ENCODE peak calls at places on chromosome 14, in five cellular contexts. W is esophagus squamous epithelium; X is CD8-positive, alpha-beta T cell; B is thyroid gland; Q is HCT116. A is an unnamed sample.

GRCh38 chr14:65658202-65658601 is 245.7 kb downstream of the FUT8 start:
- DNase-seq in W (no peak), X (no peak), Q (no peak), B (no peak), A (no peak)

GRCh38 chr14:69101331-69101826 is 51.5 kb downstream of the DCAF5 start:
- DNase-seq in W (no peak), B (no peak), Q (peak; percentile 21), X (no peak), A (no peak)

GRCh38 chr14:71591929-71592328 is 340.3 kb upstream of the RGS6 start:
- DNase-seq in Q (peak; percentile 16), X (no peak), B (no peak), W (no peak), A (no peak)

GRCh38 chr14:94180655-94181271 is 6.6 kb downstream of the PPP4R4 start:
- DNase-seq in X (no peak), W (no peak), Q (peak; percentile 35), B (no peak), A (no peak)

GRCh38 chr14:39219075-39219499 is 14.6 kb upstream of the MIA2 start:
- DNase-seq in B (no peak), W (no peak), Q (peak; percentile 32), X (no peak), A (no peak)

GRCh38 chr14:68978550-68978911 is 571 bp downstream of the ACTN1 start:
- DNase-seq in X (peak; percentile 37), W (no peak), Q (no peak), B (peak; percentile 75), A (peak; percentile 79)

GRCh38 chr14:67738740-67739504 is 37.2 kb downstream of the RDH12 start:
- DNase-seq in Q (peak; percentile 19), X (no peak), B (peak; percentile 13), W (no peak), A (peak; percentile 78)

GRCh38 chr14:72651715-72652114 is 242.2 kb downstream of the DPF3 start:
- DNase-seq in Q (no peak), W (no peak), X (no peak), B (no peak), A (no peak)

GRCh38 chr14:65281991-65282908 is 130.3 kb upstream of the FUT8 start:
- DNase-seq in W (no peak), X (no peak), B (no peak), Q (no peak), A (no peak)

GRCh38 chr14:103527408-103528157 is 1.4 kb upstream of the TRMT61A start:
- DNase-seq in W (no peak), X (no peak), Q (no peak), B (no peak), A (no peak)

GRCh38 chr14:36654185-36655053 is 7.2 kb upstream of the PAX9 start:
- DNase-seq in W (no peak), X (no peak), Q (no peak), B (no peak), A (no peak)

GRCh38 chr14:69873877-69874780 is 5.1 kb upstream of the SMOC1 start:
- DNase-seq in X (no peak), B (no peak), Q (no peak), W (no peak), A (no peak)

GRCh38 chr14:77707724-77708408 is at the start of the genes ALKBH1 and SLIRP:
- DNase-seq in Q (peak; percentile 59), W (peak; percentile 25), B (peak; percentile 89), X (peak; percentile 80), A (peak; percentile 84)

GRCh38 chr14:81268016-81268416 is 47.3 kb upstream of the GTF2A1 start:
- DNase-seq in W (no peak), Q (no peak), B (no peak), X (no peak), A (no peak)

GRCh38 chr14:59208224-59208814 is 19.9 kb downstream of the DAAM1 start:
- DNase-seq in Q (no peak), X (no peak), W (no peak), B (no peak), A (no peak)

GRCh38 chr14:86858043-86858442 is 1134.9 kb downstream of the GALC start:
- DNase-seq in Q (no peak), X (no peak), W (no peak), B (no peak), A (no peak)

GRCh38 chr14:60905930-60906329 is 74.9 kb downstream of the TRMT5 start:
- DNase-seq in Q (no peak), X (no peak), B (no peak), W (no peak), A (no peak)

GRCh38 chr14:51630987-51631386 is 20.7 kb upstream of the FRMD6 start:
- DNase-seq in B (no peak), W (no peak), Q (no peak), X (no peak), A (no peak)

GRCh38 chr14:61280526-61281185 is 482 bp downstream of the TMEM30B start:
- DNase-seq in X (peak; percentile 74), W (no peak), Q (no peak), B (peak; percentile 73), A (peak; percentile 79)

GRCh38 chr14:104140463-104141331 is 2.3 kb downstream of the KIF26A start:
- DNase-seq in W (no peak), X (no peak), B (peak; percentile 0), Q (no peak), A (no peak)

GRCh38 chr14:58638231-58639205 is 756 bp downstream of the DACT1 start:
- DNase-seq in W (no peak), Q (no peak), B (peak; percentile 47), X (no peak), A (peak; percentile 18)

GRCh38 chr14:92266216-92266615 is 56.7 kb upstream of the SLC24A4 start:
- DNase-seq in W (no peak), B (no peak), Q (no peak), X (no peak), A (no peak)

GRCh38 chr14:105050551-105050897 is 14.7 kb downstream of the GPR132 start:
- DNase-seq in Q (peak; percentile 16), W (no peak), X (no peak), B (peak; percentile 93), A (peak; percentile 72)

GRCh38 chr14:60250318-60251035 is 1.5 kb downstream of the PPM1A start:
- DNase-seq in X (no peak), Q (peak; percentile 6), B (peak; percentile 49), W (no peak), A (peak; percentile 22)

GRCh38 chr14:35883677-35884293 is 57.6 kb downstream of the BRMS1L start:
- DNase-seq in W (no peak), X (no peak), Q (no peak), B (peak; percentile 69), A (peak; percentile 54)

GRCh38 chr14:31320216-31320615 is 100.1 kb downstream of the HEATR5A start:
- DNase-seq in B (peak; percentile 76), Q (no peak), X (no peak), W (no peak), A (no peak)
- H3K27ac ChIP-seq in B (peak overlapping the region; percentile 77), Q (no peak overlapping the region), X (no peak overlapping the region), W (no peak overlapping the region), A (no peak overlapping the region)

DNA sequence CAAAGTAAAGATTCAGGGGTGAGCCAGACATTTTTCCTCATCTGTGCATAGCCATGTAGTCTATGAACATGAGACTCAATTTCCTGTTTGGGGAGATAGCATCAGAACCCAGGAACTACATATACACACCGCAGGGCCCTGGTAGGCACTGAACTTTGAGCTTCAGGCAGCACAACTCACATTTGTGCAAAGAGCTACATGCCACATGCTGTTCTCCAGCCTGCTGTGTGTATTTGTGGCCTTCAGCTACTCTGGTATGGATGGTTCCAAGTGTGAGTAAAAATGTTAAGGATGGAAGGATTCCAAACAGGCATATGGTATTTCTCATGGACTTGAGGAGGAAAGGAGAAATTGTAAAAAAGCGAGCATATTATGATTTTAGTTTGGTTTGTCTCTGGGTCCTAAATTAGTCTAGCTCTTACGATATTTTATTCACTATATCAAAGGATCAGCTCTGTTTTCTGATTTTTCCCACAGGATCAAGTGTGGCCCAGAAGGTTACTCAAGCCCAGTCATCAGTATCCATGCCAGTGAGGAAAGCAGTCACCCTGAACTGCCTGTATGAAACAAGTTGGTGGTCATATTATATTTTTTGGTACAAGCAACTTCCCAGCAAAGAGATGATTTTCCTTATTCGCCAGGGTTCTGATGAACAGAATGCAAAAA is 422.4 kb upstream of the OR4E1 start:
- DNase-seq in Q (no peak), W (no peak), X (no peak), B (no peak), A (no peak)
- H3K27ac ChIP-seq in Q (no peak overlapping the region), W (peak overlapping the region; percentile 78), X (no peak overlapping the region), B (no peak overlapping the region), A (no peak overlapping the region)

GRCh38 chr14:21063479-21063878 is 5.9 kb downstream of the RNASE8 start:
- DNase-seq in W (no peak), X (no peak), B (peak; percentile 80), Q (no peak), A (no peak)
- H3K27ac ChIP-seq in W (no peak overlapping the region), X (no peak overlapping the region), B (peak overlapping the region; percentile 24), Q (no peak overlapping the region), A (no peak overlapping the region)

DNA sequence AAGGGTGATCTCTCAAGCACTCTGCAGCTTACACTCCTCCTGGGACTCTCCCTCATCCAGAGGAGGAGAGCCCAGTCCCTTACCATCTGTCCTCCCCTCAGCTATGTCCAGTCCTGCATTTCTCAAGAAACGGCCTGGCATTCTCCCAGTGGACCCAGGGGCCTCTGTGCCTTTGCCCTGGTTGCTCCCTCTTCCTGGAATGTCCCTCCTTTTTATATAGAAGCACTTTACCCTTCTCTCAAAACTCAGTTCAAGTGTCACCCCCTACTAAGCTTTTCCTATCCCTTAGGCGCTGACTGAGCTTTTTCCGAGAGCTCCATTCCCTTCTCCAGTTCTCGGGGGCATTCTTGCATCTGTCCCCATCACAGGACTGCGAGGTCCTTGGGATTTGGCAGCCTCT is 8.9 kb upstream of the GLRX5 start:
- DNase-seq in B (no peak), X (no peak), W (no peak), Q (no peak), A (no peak)
- H3K27ac ChIP-seq in B (peak overlapping the region; percentile 66), X (no peak overlapping the region), W (peak overlapping the region; percentile 76), Q (no peak overlapping the region), A (no peak overlapping the region)

A was measured in body of pancreas.